ENCODE peak calls at places on chromosomes 6 and 20, in seven cellular contexts. H, D, U, L, Q, M and B are unnamed samples.

GRCh38 chr6:43977404-43978111 is 149.7 kb downstream of the MRPL14 start:
- DNase-seq in H (no peak), D (no peak), U (no peak), L (no peak), Q (no peak), M (no peak), B (no peak)

GRCh38 chr6:169084067-169084466 is 169.6 kb downstream of the THBS2 start:
- DNase-seq in H (no peak), D (no peak), U (no peak), L (no peak), Q (no peak), M (no peak), B (no peak)

GRCh38 chr20:13990465-13990864 is at the start of gene SEL1L2:
- DNase-seq in H (peak), D (no peak), U (no peak), L (no peak), Q (no peak), M (no peak), B (no peak)

GRCh38 chr6:110547266-110547964 is 71.0 kb upstream of the SLC22A16 start:
- DNase-seq in H (no peak), D (no peak), U (peak), L (no peak), Q (no peak), M (no peak), B (no peak)

GRCh38 chr20:62792940-62793756 is 3.1 kb upstream of the MRGBP start:
- DNase-seq in H (peak), D (no peak), U (no peak), L (no peak), Q (no peak), M (no peak), B (no peak)

GRCh38 chr6:39587080-39587479 is 138.1 kb downstream of the KIF6 start:
- DNase-seq in H (peak), D (no peak), U (no peak), L (no peak), Q (no peak), M (no peak), B (no peak)

GRCh38 chr6:117540670-117541069 is 58.2 kb downstream of the DCBLD1 start:
- DNase-seq in H (no peak), D (no peak), U (peak), L (no peak), Q (peak), M (no peak), B (no peak)

GRCh38 chr6:124993327-124993726 is 31.1 kb downstream of the RNF217 start:
- DNase-seq in H (no peak), D (no peak), U (peak), L (no peak), Q (no peak), M (no peak), B (no peak)

GRCh38 chr20:34862724-34863123 is 9.9 kb downstream of the GGT7 start:
- DNase-seq in H (no peak), D (no peak), U (no peak), L (no peak), Q (no peak), M (peak), B (no peak)

GRCh38 chr6:109934293-109934692 is 43.8 kb upstream of the GPR6 start:
- DNase-seq in H (no peak), D (no peak), U (no peak), L (no peak), Q (no peak), M (no peak), B (no peak)

GRCh38 chr6:69791065-69791471 is 5.7 kb downstream of the LMBRD1 start:
- DNase-seq in H (peak), D (no peak), U (peak), L (no peak), Q (no peak), M (no peak), B (no peak)

GRCh38 chr20:38181207-38181693 is 16.2 kb upstream of the TGM2 start:
- DNase-seq in H (no peak), D (no peak), U (no peak), L (no peak), Q (no peak), M (no peak), B (no peak)

GRCh38 chr6:26311012-26311384 is 54.0 kb upstream of the BTN3A2 start:
- DNase-seq in H (peak), D (no peak), U (peak), L (no peak), Q (no peak), M (no peak), B (no peak)

GRCh38 chr6:56073315-56073714 is 174.1 kb downstream of the COL21A1 start:
- DNase-seq in H (no peak), D (no peak), U (no peak), L (no peak), Q (no peak), M (no peak), B (no peak)

GRCh38 chr6:44820366-44821158 is 433.1 kb downstream of the CDC5L start:
- DNase-seq in H (no peak), D (no peak), U (peak), L (no peak), Q (no peak), M (no peak), B (no peak)

GRCh38 chr6:7389162-7389450 is 436 bp downstream of the CAGE1 start:
- DNase-seq in H (no peak), D (no peak), U (peak), L (no peak), Q (peak), M (no peak), B (no peak)

GRCh38 chr20:59709636-59710035 is 105.3 kb downstream of the PHACTR3 start:
- DNase-seq in H (no peak), D (no peak), U (no peak), L (no peak), Q (no peak), M (no peak), B (no peak)

GRCh38 chr20:52268184-52268583 is 76.6 kb upstream of the ZFP64 start:
- DNase-seq in H (no peak), D (no peak), U (peak), L (no peak), Q (no peak), M (no peak), B (no peak)

GRCh38 chr6:134999107-134999506 is 49.2 kb upstream of the ALDH8A1 start:
- DNase-seq in H (no peak), D (no peak), U (no peak), L (no peak), Q (no peak), M (no peak), B (no peak)

GRCh38 chr6:135002974-135003703 is 51.5 kb downstream of the HBS1L start:
- DNase-seq in H (no peak), D (no peak), U (no peak), L (no peak), Q (no peak), M (no peak), B (no peak)

GRCh38 chr6:135006386-135006914 is 48.2 kb downstream of the HBS1L start:
- DNase-seq in H (no peak), D (no peak), U (no peak), L (no peak), Q (no peak), M (no peak), B (no peak)

GRCh38 chr6:134997133-134997841 is 47.4 kb upstream of the ALDH8A1 start:
- DNase-seq in H (no peak), D (no peak), U (no peak), L (no peak), Q (no peak), M (no peak), B (no peak)

GRCh38 chr6:135002229-135002844 is 52.3 kb downstream of the HBS1L start:
- DNase-seq in H (peak), D (no peak), U (peak), L (no peak), Q (peak), M (no peak), B (no peak)
- TF ChIP-seq CTCF in H (peak), D (no peak), U (peak), L (no peak), Q (peak), M (peak), B (peak)

DNA sequence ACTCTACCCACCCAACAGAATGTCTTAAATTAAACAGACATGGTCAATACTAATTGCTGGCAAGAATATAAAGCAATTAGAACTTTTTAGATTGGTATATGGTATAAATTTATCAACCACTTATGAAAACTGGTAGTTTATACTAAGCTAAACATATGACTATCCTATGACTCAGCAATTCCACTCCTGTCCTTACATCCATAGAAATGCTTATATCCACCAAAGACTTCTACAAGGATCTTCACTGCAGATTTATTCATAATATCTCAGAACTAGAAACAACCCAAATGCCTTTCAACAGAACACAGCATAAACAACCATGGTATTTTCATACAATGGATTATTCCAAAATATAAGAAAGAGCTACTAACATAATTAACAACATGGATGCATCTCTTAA is 4.6 kb downstream of the ZNF184 start:
- DNase-seq in H (no peak), D (no peak), U (peak), L (no peak), Q (no peak), M (no peak), B (no peak)
- H3K4me3 ChIP-seq in H (no peak), D (no peak), U (no peak), L (no peak), Q (no peak), M (no peak), B (peak)

DNA sequence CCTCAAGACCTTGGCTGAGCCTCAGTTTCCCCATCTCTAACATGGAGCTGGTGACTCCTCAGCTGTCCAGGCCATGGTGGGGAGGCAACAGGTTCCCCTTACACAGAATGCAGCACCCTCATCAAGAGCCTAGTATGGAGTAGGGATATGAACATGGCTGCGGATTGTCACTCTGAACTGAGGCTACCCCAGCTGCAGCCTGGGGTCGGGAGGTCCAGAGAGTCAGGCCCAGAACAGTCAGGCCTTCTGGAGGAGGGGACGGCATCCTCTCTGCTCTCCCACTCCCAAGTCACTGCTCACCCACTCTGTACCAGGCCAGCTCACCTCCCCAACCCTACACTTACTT is 1.4 kb upstream of the FOXS1 start:
- DNase-seq in H (no peak), D (no peak), U (no peak), L (no peak), Q (no peak), M (no peak), B (no peak)
- TF ChIP-seq CTCF in H (no peak), D (no peak), U (no peak), L (no peak), Q (no peak), M (no peak), B (no peak)

GRCh38 chr6:134896881-134897280 is 53.0 kb downstream of the ALDH8A1 start:
- DNase-seq in H (no peak), D (no peak), U (no peak), L (no peak), Q (no peak), M (no peak), B (no peak)

GRCh38 chr6:134888316-134888715 is 61.6 kb downstream of the ALDH8A1 start:
- DNase-seq in H (no peak), D (no peak), U (no peak), L (no peak), Q (no peak), M (no peak), B (no peak)

GRCh38 chr6:134894800-134895199 is 55.1 kb downstream of the ALDH8A1 start:
- DNase-seq in H (no peak), D (no peak), U (no peak), L (no peak), Q (no peak), M (no peak), B (no peak)

GRCh38 chr6:134892362-134892761 is 57.5 kb downstream of the ALDH8A1 start:
- DNase-seq in H (no peak), D (no peak), U (no peak), L (no peak), Q (no peak), M (no peak), B (no peak)

GRCh38 chr6:134891633-134892032 is 58.3 kb downstream of the ALDH8A1 start:
- DNase-seq in H (no peak), D (no peak), U (no peak), L (no peak), Q (no peak), M (no peak), B (no peak)
- H3K4me3 ChIP-seq in H (no peak), D (no peak), U (no peak), L (no peak), Q (no peak), M (no peak), B (no peak)

DNA sequence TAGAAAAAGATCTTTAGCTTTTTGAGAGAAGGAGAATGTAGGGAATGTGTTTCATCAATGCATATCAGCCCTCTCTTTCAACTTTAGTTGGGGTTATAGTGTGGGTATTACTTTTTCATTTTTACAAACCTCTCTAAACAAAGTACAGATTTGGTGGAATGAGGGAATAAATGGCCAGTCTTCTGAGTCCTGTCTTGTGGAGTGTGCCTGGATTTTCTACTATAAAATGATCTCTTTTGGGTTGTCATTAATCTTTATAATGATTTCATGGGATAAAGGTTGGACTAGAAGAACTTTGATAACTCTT is 209.3 kb downstream of the RNF144B start:
- DNase-seq in H (no peak), D (no peak), U (no peak), L (no peak), Q (no peak), M (no peak), B (no peak)
- TF ChIP-seq CTCF in H (no peak), D (no peak), U (no peak), L (no peak), Q (no peak), M (no peak), B (no peak)

GRCh38 chr20:40810336-40810735 is 121.3 kb upstream of the MAFB start:
- DNase-seq in H (no peak), D (no peak), U (no peak), L (no peak), Q (no peak), M (no peak), B (no peak)
- H3K4me3 ChIP-seq in H (no peak), D (no peak), U (no peak), L (no peak), Q (no peak), M (no peak), B (no peak)

GRCh38 chr20:3452690-3453089 is 18.1 kb upstream of the ATRN start:
- DNase-seq in H (no peak), D (no peak), U (no peak), L (no peak), Q (no peak), M (no peak), B (no peak)

GRCh38 chr20:3449319-3449718 is 21.5 kb upstream of the ATRN start:
- DNase-seq in H (peak), D (no peak), U (no peak), L (no peak), Q (no peak), M (no peak), B (no peak)

GRCh38 chr20:3452127-3452526 is 18.7 kb upstream of the ATRN start:
- DNase-seq in H (no peak), D (no peak), U (no peak), L (no peak), Q (no peak), M (no peak), B (no peak)

GRCh38 chr20:3447321-3447720 is 23.5 kb upstream of the ATRN start:
- DNase-seq in H (no peak), D (no peak), U (no peak), L (no peak), Q (no peak), M (no peak), B (no peak)

DNA sequence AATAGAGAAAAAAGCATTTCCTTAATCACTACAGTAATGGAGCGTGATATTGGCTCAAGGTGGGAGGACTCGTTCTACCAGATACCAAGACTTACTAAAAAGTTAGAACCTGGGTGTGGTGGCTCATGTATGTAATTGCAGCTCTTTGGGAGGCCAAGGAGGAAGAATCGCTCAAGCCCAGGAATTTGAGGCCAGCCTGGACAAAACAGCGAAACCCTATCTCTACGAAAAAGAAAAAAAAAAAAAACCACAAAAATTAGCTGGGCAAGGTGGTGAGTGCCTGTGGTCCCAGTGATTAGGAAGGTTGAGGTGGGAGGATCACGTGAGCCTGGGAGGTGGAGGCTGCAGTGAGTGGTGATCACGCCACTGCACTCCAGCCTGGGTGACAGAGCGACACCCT is 24.0 kb upstream of the ATRN start:
- DNase-seq in H (peak), D (no peak), U (peak), L (no peak), Q (no peak), M (no peak), B (no peak)
- TF ChIP-seq CTCF in H (no peak), D (no peak), U (peak), L (no peak), Q (no peak), M (no peak), B (no peak)